ENCODE peak calls at places on chromosomes 5 and 9, in six cellular contexts. U is cardiac fibroblast, H is psoas muscle, F is sigmoid colon, T is AG04450, R is progenitor cell of endocrine pancreas. E is an unnamed sample.

GRCh38 chr5:142866563-142867275 is 96.5 kb downstream of the ARHGAP26 start:
- DNase-seq in U (peak), F (no peak), R (peak), H (no peak), T (peak), E (peak)

GRCh38 chr9:70435948-70436347 is 21.5 kb upstream of the KLF9 start:
- DNase-seq in T (no peak), H (no peak), U (peak), R (no peak), F (no peak), E (no peak)

GRCh38 chr9:105150991-105151685 is 93.3 kb upstream of the SLC44A1 start:
- DNase-seq in U (peak), T (no peak), F (no peak), H (no peak), R (no peak), E (no peak)

GRCh38 chr5:172981931-172982330 is 1.6 kb upstream of the ATP6V0E1 start:
- DNase-seq in R (no peak), F (no peak), T (no peak), U (no peak), H (no peak), E (no peak)

GRCh38 chr5:157535042-157535865 is 40.3 kb downstream of the ADAM19 start:
- DNase-seq in H (peak), U (no peak), F (no peak), R (no peak), T (no peak), E (no peak)

GRCh38 chr5:132272341-132273210 is 15.1 kb downstream of the PDLIM4 start:
- DNase-seq in U (peak), R (peak), F (peak), H (peak), T (no peak), E (peak)

GRCh38 chr5:112174959-112175594 is 244.0 kb downstream of the EPB41L4A start:
- DNase-seq in U (peak), H (peak), F (no peak), T (no peak), R (no peak), E (peak)

GRCh38 chr5:119483155-119483554 is 30.9 kb downstream of the HSD17B4 start:
- DNase-seq in F (no peak), T (no peak), H (no peak), R (no peak), U (no peak), E (no peak)

GRCh38 chr9:14271078-14271673 is 42.8 kb downstream of the NFIB start:
- DNase-seq in U (peak), T (peak), R (no peak), H (peak), F (peak), E (peak)

GRCh38 chr9:114824130-114824529 is 18.3 kb upstream of the TNFSF15 start:
- DNase-seq in H (no peak), T (peak), U (peak), F (no peak), R (no peak), E (no peak)

GRCh38 chr9:13898957-13899356 is 415.0 kb downstream of the NFIB start:
- DNase-seq in R (no peak), H (no peak), U (no peak), T (no peak), F (no peak), E (no peak)

GRCh38 chr9:17462869-17463464 is 115.9 kb upstream of the SH3GL2 start:
- DNase-seq in R (no peak), F (no peak), H (no peak), T (peak), U (peak), E (peak)

GRCh38 chr5:80960531-80961375 is 590 bp downstream of the RASGRF2 start:
- DNase-seq in F (no peak), T (no peak), H (peak), R (peak), U (peak), E (peak)

GRCh38 chr9:134635431-134636141 is 6.0 kb upstream of the COL5A1 start:
- DNase-seq in U (no peak), H (no peak), F (peak), T (no peak), R (no peak), E (peak)

GRCh38 chr5:54889826-54890225 is 95.6 kb downstream of the ESM1 start:
- DNase-seq in T (no peak), R (no peak), U (peak), H (no peak), F (no peak), E (no peak)

GRCh38 chr5:58855851-58856739 is 273.2 kb downstream of the RAB3C start:
- DNase-seq in F (no peak), T (no peak), R (no peak), U (no peak), H (no peak), E (no peak)

GRCh38 chr5:90613918-90614504 is 55.4 kb downstream of the ADGRV1 start:
- DNase-seq in T (no peak), R (no peak), H (no peak), U (no peak), F (no peak), E (no peak)

GRCh38 chr5:104569621-104570020 is 1007.0 kb upstream of the NUDT12 start:
- DNase-seq in R (no peak), U (no peak), H (no peak), T (no peak), F (no peak), E (no peak)

GRCh38 chr5:156473271-156473935 is 146.4 kb downstream of the SGCD start:
- DNase-seq in T (no peak), H (no peak), U (peak), R (no peak), F (no peak), E (no peak)

GRCh38 chr5:158553195-158553945 is 546.3 kb downstream of the EBF1 start:
- DNase-seq in R (no peak), T (no peak), F (peak), H (peak), U (no peak), E (no peak)

GRCh38 chr5:8908055-8908683 is 637.7 kb downstream of the SEMA5A start:
- DNase-seq in H (no peak), T (no peak), F (no peak), U (peak), R (peak), E (peak)

GRCh38 chr9:132679946-132680620 is 9.8 kb downstream of the GTF3C4 start:
- DNase-seq in U (no peak), F (no peak), T (no peak), R (no peak), H (no peak), E (no peak)

GRCh38 chr5:175842947-175843793 is 28.2 kb upstream of the CPLX2 start:
- DNase-seq in U (peak), T (peak), F (no peak), R (no peak), H (peak), E (peak)

GRCh38 chr5:76818844-76819831 is at the start of gene F2RL1:
- DNase-seq in F (no peak), H (peak), T (no peak), U (peak), R (peak), E (peak)

GRCh38 chr5:179436321-179437122 is 91.3 kb upstream of the ADAMTS2 start:
- DNase-seq in H (no peak), F (peak), R (no peak), T (no peak), U (no peak), E (no peak)

GRCh38 chr9:124771867-124772621 is 933 bp upstream of the NR6A1 start:
- DNase-seq in T (no peak), H (peak), R (peak), F (no peak), U (peak), E (peak)
- TF ChIP-seq CTCF in T (peak), H (peak), R (peak), F (peak), U (peak), E (peak)

GRCh38 chr5:174585472-174585871 is 138.9 kb upstream of the MSX2 start:
- DNase-seq in T (no peak), R (no peak), H (no peak), U (no peak), F (no peak), E (no peak)

GRCh38 chr5:174583071-174583470 is 141.3 kb upstream of the MSX2 start:
- DNase-seq in R (no peak), T (no peak), H (no peak), F (no peak), U (no peak), E (no peak)

GRCh38 chr5:174576042-174576441 is 148.3 kb upstream of the MSX2 start:
- DNase-seq in F (no peak), H (no peak), U (no peak), T (no peak), R (no peak), E (no peak)

DNA sequence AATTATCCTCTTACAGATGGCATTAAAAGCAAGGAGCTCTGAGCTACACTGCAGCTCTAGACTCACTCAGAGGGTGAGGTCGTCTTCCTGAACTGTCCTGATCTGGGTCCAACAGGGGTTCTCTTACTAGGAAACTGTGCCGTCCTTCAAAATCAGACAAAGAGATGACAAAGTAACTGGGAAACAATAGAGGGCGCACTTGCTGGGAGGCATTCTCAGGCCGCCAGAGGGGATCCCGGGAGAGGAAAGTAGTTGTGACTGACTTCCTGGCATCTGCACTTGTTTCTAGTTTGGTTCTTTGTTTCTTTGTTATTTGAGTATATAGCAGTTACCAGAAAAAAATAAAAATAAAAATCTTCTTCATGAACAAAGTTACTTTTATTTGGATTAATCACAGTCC is 142.9 kb upstream of the MSX2 start:
- DNase-seq in F (no peak), U (no peak), R (no peak), H (peak), T (no peak), E (peak)
- TF ChIP-seq CTCF in F (no peak), U (peak), R (peak), H (no peak), T (peak), E (peak)

DNA sequence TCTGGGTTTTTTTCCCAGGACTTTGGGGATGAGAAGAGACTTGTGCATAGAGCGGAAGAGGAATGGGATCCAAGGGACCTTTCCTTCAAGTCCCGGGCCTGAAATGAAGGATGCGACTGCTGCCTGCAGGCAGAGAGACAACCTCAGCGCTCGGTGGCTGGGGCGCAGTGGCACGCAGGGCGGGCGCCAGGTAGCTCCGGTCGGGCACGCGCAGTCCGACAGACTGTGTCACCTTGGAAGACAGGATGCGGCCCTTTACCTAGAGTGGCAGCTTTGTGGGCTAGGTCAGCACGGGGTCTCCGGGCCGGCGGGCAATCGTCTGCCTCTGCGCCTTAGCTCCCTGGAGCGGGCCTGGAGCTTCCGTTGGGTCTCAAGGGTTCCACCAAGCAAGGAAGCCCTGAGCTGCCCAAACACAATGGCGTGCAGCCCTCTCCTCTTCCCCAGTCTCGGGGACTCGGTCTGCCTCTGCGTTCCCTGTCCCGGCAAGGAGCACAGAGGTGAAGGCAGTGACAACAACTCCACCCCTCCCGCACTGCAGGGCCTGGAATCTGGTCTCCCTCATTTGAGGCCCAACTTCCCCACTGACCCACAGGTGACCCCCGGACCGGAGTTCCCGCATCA is 6.0 kb downstream of the BARX1 start:
- DNase-seq in U (no peak), F (no peak), H (no peak), T (no peak), R (no peak), E (peak)
- TF ChIP-seq CTCF in U (no peak), F (no peak), H (no peak), T (no peak), R (no peak), E (no peak)

DNA sequence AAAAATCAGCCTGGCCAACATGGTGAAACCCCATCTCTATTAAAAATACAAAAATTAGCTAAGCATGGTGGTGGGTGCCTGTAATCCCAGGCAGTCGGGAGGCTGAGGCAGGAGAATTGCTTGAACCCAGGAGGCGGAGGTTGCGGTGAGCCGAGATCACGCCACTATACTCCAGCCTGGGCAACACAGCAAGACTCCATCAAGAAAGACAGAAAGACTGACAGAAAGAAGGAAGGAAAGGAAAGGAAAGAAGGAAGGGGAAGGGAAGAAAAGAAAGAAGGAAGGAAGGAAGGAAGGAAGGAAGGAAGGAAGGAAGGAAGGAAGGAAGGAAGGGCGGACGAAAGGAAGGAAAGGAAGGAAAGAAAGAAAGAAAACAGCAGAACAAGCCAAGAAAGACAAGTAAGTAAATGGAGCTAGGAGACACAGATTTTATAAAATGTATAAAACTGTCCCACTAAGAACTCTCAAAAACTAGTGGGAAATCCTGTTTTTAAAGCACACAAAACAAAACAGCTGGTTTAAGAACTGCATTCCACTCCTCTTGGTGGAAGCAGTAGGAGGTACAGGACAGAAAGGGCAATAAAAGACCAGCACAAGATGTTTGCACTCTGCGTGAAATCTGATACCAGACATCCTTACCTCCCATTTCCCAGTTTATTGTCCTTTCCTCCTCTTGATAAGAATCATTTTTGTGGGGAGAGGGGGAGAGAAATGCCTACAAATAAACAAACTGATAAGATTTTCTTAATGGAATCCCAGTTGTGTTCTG is 46.7 kb downstream of the MYO10 start:
- DNase-seq in T (peak), R (no peak), F (no peak), U (peak), H (no peak), E (no peak)
- TF ChIP-seq CTCF in T (no peak), R (no peak), F (no peak), U (no peak), H (no peak), E (no peak)